ENCODE peak calls at places on chromosome 16, in ten cellular contexts. K, N, A, G, E, W, O, I, B and C are unnamed samples.

GRCh38 chr16:57277586-57277985 is 6.9 kb downstream of the PLLP start:
- DNase-seq in K (peak; percentile 36), N (peak; percentile 76), A (no peak), G (peak; percentile 90), E (no peak), W (no peak), O (peak; percentile 60), I (no peak), B (peak; percentile 96), C (peak; percentile 59)

GRCh38 chr16:1054660-1055556 is 17.6 kb upstream of the SSTR5 start:
- DNase-seq in K (peak; percentile 57), N (peak; percentile 59), A (peak; percentile 69), G (peak; percentile 4), E (peak; percentile 91), W (peak; percentile 92), O (peak; percentile 42), I (peak; percentile 78), B (peak; percentile 50), C (no peak)

GRCh38 chr16:51759329-51759728 is 608.3 kb upstream of the SALL1 start:
- DNase-seq in K (no peak), N (no peak), A (no peak), G (no peak), E (no peak), W (no peak), O (no peak), I (no peak), B (no peak), C (no peak)

GRCh38 chr16:49491736-49492089 is 118.1 kb downstream of the C16orf78 start:
- DNase-seq in K (peak; percentile 10), N (no peak), A (peak; percentile 50), G (no peak), E (peak; percentile 84), W (peak; percentile 70), O (no peak), I (peak; percentile 44), B (peak; percentile 20), C (no peak)

GRCh38 chr16:4087099-4087885 is 28.9 kb downstream of the ADCY9 start:
- DNase-seq in K (no peak), N (no peak), A (no peak), G (no peak), E (no peak), W (no peak), O (no peak), I (no peak), B (no peak), C (no peak)

GRCh38 chr16:2715519-2715918 is 4.5 kb downstream of the PRSS27 start:
- DNase-seq in K (no peak), N (peak; percentile 35), A (peak; percentile 75), G (no peak), E (peak; percentile 63), W (peak; percentile 78), O (peak; percentile 28), I (peak; percentile 60), B (no peak), C (no peak)

GRCh38 chr16:69595127-69596036 is 29.6 kb downstream of the NFAT5 start:
- DNase-seq in K (peak; percentile 37), N (peak; percentile 82), A (no peak), G (no peak), E (no peak), W (no peak), O (peak; percentile 72), I (no peak), B (peak; percentile 40), C (no peak)

GRCh38 chr16:3589991-3590701 is 12.9 kb upstream of the NLRC3 start:
- DNase-seq in K (no peak), N (no peak), A (no peak), G (no peak), E (no peak), W (no peak), O (no peak), I (no peak), B (no peak), C (no peak)

GRCh38 chr16:46859719-46860152 is 24.4 kb upstream of the GPT2 start:
- DNase-seq in K (peak; percentile 84), N (peak; percentile 95), A (no peak), G (peak; percentile 70), E (peak; percentile 22), W (no peak), O (peak; percentile 94), I (no peak), B (peak; percentile 88), C (no peak)

GRCh38 chr16:3681206-3681605 is 26.7 kb downstream of the DNASE1 start:
- DNase-seq in K (no peak), N (no peak), A (peak; percentile 34), G (no peak), E (no peak), W (no peak), O (no peak), I (peak; percentile 84), B (no peak), C (no peak)

GRCh38 chr16:2767891-2768290 is 9.2 kb downstream of the ELOB start:
- DNase-seq in K (no peak), N (peak; percentile 53), A (no peak), G (no peak), E (no peak), W (no peak), O (peak; percentile 78), I (no peak), B (peak; percentile 21), C (no peak)

GRCh38 chr16:78503501-78504110 is 404.2 kb downstream of the WWOX start:
- DNase-seq in K (peak; percentile 62), N (peak; percentile 64), A (no peak), G (no peak), E (peak; percentile 76), W (peak; percentile 81), O (peak; percentile 70), I (no peak), B (peak; percentile 35), C (no peak)

GRCh38 chr16:4207683-4208528 is 34.0 kb downstream of the SRL start:
- DNase-seq in K (no peak), N (no peak), A (peak; percentile 59), G (no peak), E (no peak), W (no peak), O (no peak), I (no peak), B (no peak), C (no peak)

GRCh38 chr16:81198635-81199034 is 39.9 kb upstream of the BCO1 start:
- DNase-seq in K (peak; percentile 40), N (peak; percentile 22), A (no peak), G (no peak), E (no peak), W (no peak), O (no peak), I (no peak), B (no peak), C (no peak)

GRCh38 chr16:9778879-9779278 is 403.3 kb downstream of the GRIN2A start:
- DNase-seq in K (no peak), N (no peak), A (no peak), G (no peak), E (peak; percentile 59), W (peak; percentile 30), O (no peak), I (no peak), B (no peak), C (no peak)
- TF ChIP-seq CTCF in K (no peak), N (no peak), A (no peak), G (no peak), E (peak; percentile 29), W (no peak), O (no peak), I (no peak), B (no peak), C (no peak)

GRCh38 chr16:72124761-72125634 is 31.4 kb downstream of the DHX38 start:
- DNase-seq in K (peak; percentile 74), N (peak; percentile 87), A (peak; percentile 69), G (peak; percentile 26), E (peak; percentile 85), W (peak; percentile 80), O (peak; percentile 79), I (peak; percentile 70), B (peak; percentile 61), C (peak; percentile 57)
- H3K4me3 ChIP-seq in K (no peak overlapping the region), N (no peak overlapping the region), A (no peak overlapping the region), G (no peak overlapping the region), E (no peak overlapping the region), W (no peak overlapping the region), O (no peak overlapping the region), I (no peak overlapping the region), B (no peak overlapping the region), C (no peak overlapping the region)

GRCh38 chr16:74654536-74654935 is 12.1 kb downstream of the RFWD3 start:
- DNase-seq in K (no peak), N (no peak), A (no peak), G (no peak), E (no peak), W (peak; percentile 3), O (no peak), I (no peak), B (no peak), C (no peak)

GRCh38 chr16:74652249-74652648 is 14.4 kb downstream of the RFWD3 start:
- DNase-seq in K (no peak), N (no peak), A (no peak), G (no peak), E (no peak), W (no peak), O (no peak), I (no peak), B (no peak), C (no peak)

GRCh38 chr16:74651841-74652240 is 14.8 kb downstream of the RFWD3 start:
- DNase-seq in K (no peak), N (no peak), A (no peak), G (no peak), E (no peak), W (no peak), O (no peak), I (no peak), B (peak; percentile 22), C (no peak)

GRCh38 chr16:74650966-74651567 is 15.6 kb downstream of the RFWD3 start:
- DNase-seq in K (no peak), N (peak; percentile 30), A (no peak), G (no peak), E (peak; percentile 53), W (peak; percentile 9), O (no peak), I (no peak), B (peak; percentile 17), C (no peak)
- TF ChIP-seq CTCF in K (peak; percentile 80), N (peak; percentile 45), A (no peak), G (peak; percentile 40), E (peak; percentile 37), W (peak; percentile 65), O (peak; percentile 43), I (peak; percentile 33), B (peak; percentile 55), C (peak; percentile 41)

DNA sequence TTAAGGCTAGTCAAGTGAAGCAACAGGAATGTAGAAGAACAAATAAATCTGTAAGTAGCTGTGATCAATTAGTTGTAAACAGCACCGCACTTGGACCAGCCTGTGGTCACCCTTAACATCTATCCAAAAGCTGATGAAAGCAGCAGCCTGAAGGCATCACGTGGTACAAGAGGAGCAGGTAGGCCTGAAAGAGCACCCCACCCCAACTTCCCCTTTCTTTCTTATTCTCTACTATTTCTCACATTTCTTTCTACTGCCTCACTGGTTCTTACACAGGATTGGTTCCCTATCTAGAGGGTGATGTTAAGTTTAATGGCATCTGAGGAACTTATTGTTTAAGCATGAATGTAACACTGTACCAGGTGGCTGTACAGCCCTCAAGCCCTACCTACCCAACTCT is 42.6 kb upstream of the CLEC18B start:
- DNase-seq in K (no peak), N (no peak), A (no peak), G (no peak), E (no peak), W (no peak), O (no peak), I (no peak), B (no peak), C (no peak)
- H3K4me3 ChIP-seq in K (no peak overlapping the region), N (no peak overlapping the region), A (no peak overlapping the region), G (no peak overlapping the region), E (no peak overlapping the region), W (no peak overlapping the region), O (no peak overlapping the region), I (no peak overlapping the region), B (no peak overlapping the region), C (no peak overlapping the region)